ENCODE peak calls at places on chromosomes 2 and 18, in four cellular contexts. H is WTC11, R is K562, O is GM12878. A is an unnamed sample.

GRCh38 chr18:79589601-79590091 is 90.0 kb upstream of the CTDP1 start:
- DNase-seq in H (peak; percentile 7), R (no peak), O (no peak), A (no peak)

GRCh38 chr2:207479198-207479785 is 50.5 kb upstream of the CREB1 start:
- DNase-seq in H (no peak), R (no peak), O (no peak), A (no peak)

GRCh38 chr2:27326536-27326935 is 3.6 kb upstream of the MPV17 start:
- DNase-seq in H (no peak), R (no peak), O (no peak), A (no peak)

GRCh38 chr2:230967113-230967512 is 28.8 kb upstream of the SPATA3 start:
- DNase-seq in H (no peak), R (no peak), O (no peak), A (no peak)

GRCh38 chr2:143431316-143431715 is 302.1 kb downstream of the ARHGAP15 start:
- DNase-seq in H (no peak), R (no peak), O (no peak), A (no peak)

GRCh38 chr2:136997550-136997949 is 232.2 kb downstream of the THSD7B start:
- DNase-seq in H (no peak), R (no peak), O (no peak), A (no peak)

GRCh38 chr2:112840068-112840445 is 3.5 kb upstream of the IL1B start:
- DNase-seq in H (no peak), R (no peak), O (no peak), A (no peak)

GRCh38 chr2:68357608-68358337 is 7.3 kb upstream of the PLEK start:
- DNase-seq in H (peak; percentile 60), R (peak; percentile 81), O (no peak), A (peak; percentile 44)

GRCh38 chr2:139917723-139918384 is 1137.7 kb upstream of the NXPH2 start:
- DNase-seq in H (no peak), R (no peak), O (no peak), A (no peak)

GRCh38 chr2:107588960-107589542 is 237.6 kb upstream of the RGPD4 start:
- DNase-seq in H (no peak), R (no peak), O (no peak), A (no peak)

GRCh38 chr2:160294339-160294803 is 94.3 kb upstream of the ITGB6 start:
- DNase-seq in H (no peak), R (no peak), O (no peak), A (no peak)

GRCh38 chr2:69026026-69026425 is 13.0 kb downstream of the ANTXR1 start:
- DNase-seq in H (peak; percentile 45), R (peak; percentile 68), O (peak; percentile 3), A (no peak)

GRCh38 chr18:2442006-2442405 is 129.3 kb downstream of the METTL4 start:
- DNase-seq in H (no peak), R (no peak), O (no peak), A (no peak)

DNA sequence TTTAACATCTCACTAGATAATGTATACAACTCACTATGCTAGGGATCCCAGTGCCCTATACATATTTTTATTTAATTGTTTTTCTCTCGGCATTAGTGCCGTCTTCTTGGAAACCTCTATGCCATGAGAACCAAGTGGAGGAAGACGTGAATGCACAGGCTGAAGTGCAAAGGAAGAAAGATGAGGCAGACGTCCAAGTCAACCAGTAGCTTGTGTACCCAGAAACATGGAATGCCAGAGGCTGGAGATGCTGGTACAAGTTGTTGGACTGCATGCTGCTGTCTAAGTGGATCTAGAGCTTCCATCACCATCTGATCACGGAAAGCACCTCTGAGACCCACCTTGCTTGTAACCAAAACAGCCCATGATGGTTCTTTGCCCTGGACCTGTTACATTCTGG is 12.5 kb upstream of the GEMIN6 start:
- DNase-seq in H (no peak), R (no peak), O (no peak), A (no peak)
- TF ChIP-seq USF1 in H (no peak), R (no peak), O (no peak), A (no peak)

GRCh38 chr18:9008203-9008708 is 94.2 kb upstream of the NDUFV2 start:
- DNase-seq in H (no peak), R (no peak), O (no peak), A (no peak)
- TF ChIP-seq USF1 in H (no peak), R (no peak), O (no peak), A (no peak)

GRCh38 chr18:45753251-45753650 is 29.3 kb downstream of the SLC14A1 start:
- DNase-seq in H (no peak), R (no peak), O (no peak), A (no peak)
- TF ChIP-seq USF1 in H (no peak), R (no peak), O (no peak), A (no peak)

DNA sequence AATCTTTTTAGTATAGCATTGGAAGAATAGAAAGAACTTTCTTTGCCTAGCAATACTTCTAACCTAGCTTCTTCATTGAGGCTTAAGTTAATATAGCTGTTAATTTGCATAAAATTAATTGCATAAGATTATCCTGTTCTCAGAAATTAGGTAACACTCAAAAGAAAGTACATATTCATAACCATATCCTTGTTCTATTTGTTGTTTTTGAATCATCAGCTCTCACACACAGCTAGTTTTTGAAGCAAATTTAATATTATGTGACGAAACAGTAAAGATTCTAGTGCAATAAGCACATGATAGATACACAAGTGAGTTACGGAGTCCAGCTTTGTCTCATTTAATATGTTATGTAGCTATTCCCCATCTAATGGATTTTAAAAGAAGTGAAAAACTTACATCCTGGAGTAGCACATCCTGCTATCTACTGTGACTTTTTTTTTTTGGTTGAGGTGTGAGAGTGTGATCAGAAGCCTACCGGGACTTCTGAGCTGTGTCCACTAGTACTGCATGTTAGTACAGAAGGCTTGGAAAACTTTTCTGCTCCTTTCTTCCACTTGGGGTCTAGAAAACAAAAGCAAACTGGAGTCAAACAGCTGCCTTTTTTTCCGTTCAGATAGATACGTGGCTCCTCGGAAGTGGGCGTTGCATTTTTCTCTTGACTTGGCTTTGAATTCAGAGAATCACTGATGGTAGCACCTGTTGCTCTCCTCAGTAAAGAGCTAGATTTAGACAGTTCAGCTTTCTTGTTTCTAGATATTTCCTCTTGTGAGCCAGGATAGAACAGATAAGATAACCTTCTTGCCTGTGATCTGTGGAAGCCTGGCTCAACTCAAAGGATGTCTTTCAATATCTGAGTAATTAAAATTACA is 27.2 kb downstream of the KDM3A start:
- DNase-seq in H (no peak), R (no peak), O (no peak), A (no peak)
- TF ChIP-seq USF1 in H (no peak), R (no peak), O (no peak), A (no peak)